ENCODE peak calls at places on chromosomes 5 and 9, in seven cellular contexts. One of them, this sample, is unnamed.

GRCh38 chr9:92738661-92739081 is 26.0 kb downstream of the BICD2 start:
- DNase-seq in HepG2: no peak
- DNase-seq in SK-N-SH: no peak
- DNase-seq in HCT116: no peak
- DNase-seq in H1: no peak
- DNase-seq in K562: no peak
- DNase-seq in GM12878: no peak
- DNase-seq in this sample: no peak

GRCh38 chr5:96280946-96281393 is 152.1 kb downstream of the PCSK1 start:
- DNase-seq in HepG2: no peak
- DNase-seq in SK-N-SH: peak
- DNase-seq in HCT116: no peak
- DNase-seq in H1: no peak
- DNase-seq in K562: no peak
- DNase-seq in GM12878: no peak
- DNase-seq in this sample: no peak

GRCh38 chr5:3309538-3309937 is 286.1 kb upstream of the IRX1 start:
- DNase-seq in HepG2: no peak
- DNase-seq in SK-N-SH: no peak
- DNase-seq in HCT116: no peak
- DNase-seq in H1: no peak
- DNase-seq in K562: no peak
- DNase-seq in GM12878: no peak
- DNase-seq in this sample: no peak

GRCh38 chr9:88782931-88783451 is 208.3 kb upstream of the S1PR3 start:
- DNase-seq in HepG2: no peak
- DNase-seq in SK-N-SH: no peak
- DNase-seq in HCT116: no peak
- DNase-seq in H1: no peak
- DNase-seq in K562: no peak
- DNase-seq in GM12878: no peak
- DNase-seq in this sample: no peak

GRCh38 chr5:57987552-57987951 is 472.3 kb downstream of the PLK2 start:
- DNase-seq in HepG2: no peak
- DNase-seq in SK-N-SH: no peak
- DNase-seq in HCT116: no peak
- DNase-seq in H1: no peak
- DNase-seq in K562: no peak
- DNase-seq in GM12878: no peak
- DNase-seq in this sample: no peak

GRCh38 chr5:122942164-122942914 is 94.2 kb downstream of the PPIC start:
- DNase-seq in HepG2: no peak
- DNase-seq in SK-N-SH: no peak
- DNase-seq in HCT116: no peak
- DNase-seq in H1: no peak
- DNase-seq in K562: peak
- DNase-seq in GM12878: no peak
- DNase-seq in this sample: no peak

GRCh38 chr5:74766348-74766886 is 500 bp downstream of the GFM2 start:
- DNase-seq in HepG2: peak
- DNase-seq in SK-N-SH: peak
- DNase-seq in HCT116: peak
- DNase-seq in H1: no peak
- DNase-seq in K562: peak
- DNase-seq in GM12878: no peak
- DNase-seq in this sample: no peak

GRCh38 chr5:35815089-35815936 is 41.4 kb upstream of the IL7R start:
- DNase-seq in HepG2: peak
- DNase-seq in SK-N-SH: peak
- DNase-seq in HCT116: peak
- DNase-seq in H1: no peak
- DNase-seq in K562: peak
- DNase-seq in GM12878: no peak
- DNase-seq in this sample: peak

GRCh38 chr5:73496984-73497457 is 1.2 kb upstream of the BTF3 start:
- DNase-seq in HepG2: peak
- DNase-seq in SK-N-SH: peak
- DNase-seq in HCT116: peak
- DNase-seq in H1: no peak
- DNase-seq in K562: peak
- DNase-seq in GM12878: no peak
- DNase-seq in this sample: peak

DNA sequence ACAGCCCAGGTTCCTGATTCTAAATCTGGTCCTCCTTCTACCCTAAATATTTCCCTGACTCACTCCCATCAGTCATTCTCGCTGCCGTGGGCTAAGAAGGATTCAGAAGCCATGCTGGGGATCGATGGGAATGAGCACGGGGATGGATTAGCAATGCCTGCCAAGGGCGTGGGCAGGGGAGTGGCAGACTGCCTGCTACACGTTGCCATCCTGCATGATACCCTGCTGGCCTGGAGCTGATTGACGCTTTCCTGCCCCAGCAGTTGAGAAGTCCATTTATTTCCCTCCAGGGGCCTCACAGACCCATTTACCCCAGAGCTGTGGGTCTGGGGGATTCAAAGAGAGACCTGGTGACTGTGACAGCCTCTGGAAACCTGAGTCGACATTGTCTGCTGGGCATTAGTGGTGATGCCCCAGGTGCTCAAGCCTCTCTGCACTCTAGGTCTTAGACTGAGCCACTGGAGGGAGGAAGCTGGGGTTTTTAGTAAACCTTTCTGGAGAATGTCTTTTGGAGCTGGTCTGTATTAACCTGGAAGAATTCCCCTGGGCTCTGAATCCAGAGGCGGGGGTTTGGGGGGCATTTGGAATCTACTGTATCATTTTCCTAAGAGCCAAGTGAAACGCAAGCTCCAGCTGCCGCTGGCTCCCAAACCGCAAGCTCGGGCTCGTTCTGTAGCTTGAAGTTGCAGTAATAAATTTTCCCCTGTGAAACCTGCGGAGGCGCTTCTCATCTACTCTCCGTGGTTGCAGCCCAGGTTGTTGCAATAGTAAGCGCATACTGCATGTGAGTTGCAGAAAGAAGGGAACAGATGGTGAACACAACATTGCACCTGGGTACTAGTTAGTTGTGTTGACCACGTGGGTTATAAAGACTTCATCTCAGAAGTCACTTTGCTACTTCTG is 76.3 kb upstream of the RAPGEF1 start:
- DNase-seq in HepG2: no peak
- DNase-seq in SK-N-SH: no peak
- DNase-seq in HCT116: no peak
- DNase-seq in H1: no peak
- DNase-seq in K562: no peak
- DNase-seq in GM12878: no peak
- DNase-seq in this sample: no peak
- TF ChIP-seq SIN3A in HepG2: no peak
- TF ChIP-seq SIN3A in SK-N-SH: no peak
- TF ChIP-seq SIN3A in HCT116: no peak
- TF ChIP-seq SIN3A in H1: no peak
- TF ChIP-seq SIN3A in K562: no peak
- TF ChIP-seq SIN3A in GM12878: no peak
- TF ChIP-seq SIN3A in this sample: no peak

GRCh38 chr5:139758510-139759036 is 37.0 kb upstream of the PSD2 start:
- DNase-seq in HepG2: no peak
- DNase-seq in SK-N-SH: peak
- DNase-seq in HCT116: no peak
- DNase-seq in H1: no peak
- DNase-seq in K562: no peak
- DNase-seq in GM12878: no peak
- DNase-seq in this sample: no peak

GRCh38 chr5:139761501-139761900 is 34.1 kb upstream of the PSD2 start:
- DNase-seq in HepG2: no peak
- DNase-seq in SK-N-SH: peak
- DNase-seq in HCT116: no peak
- DNase-seq in H1: no peak
- DNase-seq in K562: no peak
- DNase-seq in GM12878: no peak
- DNase-seq in this sample: no peak

GRCh38 chr5:139759219-139759721 is 36.3 kb upstream of the PSD2 start:
- DNase-seq in HepG2: no peak
- DNase-seq in SK-N-SH: peak
- DNase-seq in HCT116: no peak
- DNase-seq in H1: no peak
- DNase-seq in K562: no peak
- DNase-seq in GM12878: no peak
- DNase-seq in this sample: no peak

GRCh38 chr5:139761057-139761450 is 34.6 kb upstream of the PSD2 start:
- DNase-seq in HepG2: no peak
- DNase-seq in SK-N-SH: no peak
- DNase-seq in HCT116: no peak
- DNase-seq in H1: no peak
- DNase-seq in K562: no peak
- DNase-seq in GM12878: no peak
- DNase-seq in this sample: no peak

GRCh38 chr5:139760066-139761056 is 35.2 kb upstream of the PSD2 start:
- DNase-seq in HepG2: no peak
- DNase-seq in SK-N-SH: peak
- DNase-seq in HCT116: no peak
- DNase-seq in H1: no peak
- DNase-seq in K562: no peak
- DNase-seq in GM12878: no peak
- DNase-seq in this sample: no peak
- TF ChIP-seq SIN3A in HepG2: no peak
- TF ChIP-seq SIN3A in SK-N-SH: no peak
- TF ChIP-seq SIN3A in HCT116: no peak
- TF ChIP-seq SIN3A in H1: no peak
- TF ChIP-seq SIN3A in K562: no peak
- TF ChIP-seq SIN3A in GM12878: no peak
- TF ChIP-seq SIN3A in this sample: no peak

DNA sequence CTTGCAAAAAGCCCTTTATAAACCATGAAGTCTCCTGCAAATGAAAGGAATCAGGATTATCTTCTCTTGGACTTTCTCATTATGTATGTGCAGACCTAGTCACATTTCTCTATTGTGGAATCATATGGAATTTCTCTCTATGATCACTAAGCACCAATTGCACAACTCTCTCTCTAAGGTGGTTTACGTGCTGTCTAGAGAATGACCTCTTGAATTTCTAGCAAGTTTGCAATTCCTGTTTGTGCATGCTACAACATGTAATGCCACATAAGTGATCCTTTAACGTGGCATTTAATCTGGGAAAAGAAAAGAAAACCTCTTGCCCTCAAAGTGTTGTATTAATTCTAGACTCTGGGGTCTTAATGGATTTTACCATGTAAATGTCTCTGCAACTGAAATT is 4.9 kb upstream of the PPP2R2B start:
- DNase-seq in HepG2: no peak
- DNase-seq in SK-N-SH: no peak
- DNase-seq in HCT116: no peak
- DNase-seq in H1: no peak
- DNase-seq in K562: no peak
- DNase-seq in GM12878: no peak
- DNase-seq in this sample: no peak
- TF ChIP-seq SIN3A in HepG2: no peak
- TF ChIP-seq SIN3A in SK-N-SH: no peak
- TF ChIP-seq SIN3A in HCT116: no peak
- TF ChIP-seq SIN3A in H1: no peak
- TF ChIP-seq SIN3A in K562: no peak
- TF ChIP-seq SIN3A in GM12878: no peak
- TF ChIP-seq SIN3A in this sample: no peak

GRCh38 chr5:39437469-39437868 is 12.7 kb upstream of the DAB2 start:
- DNase-seq in HepG2: peak
- DNase-seq in SK-N-SH: no peak
- DNase-seq in HCT116: no peak
- DNase-seq in H1: no peak
- DNase-seq in K562: no peak
- DNase-seq in GM12878: no peak
- DNase-seq in this sample: no peak
- TF ChIP-seq SIN3A in HepG2: no peak
- TF ChIP-seq SIN3A in SK-N-SH: no peak
- TF ChIP-seq SIN3A in HCT116: no peak
- TF ChIP-seq SIN3A in H1: no peak
- TF ChIP-seq SIN3A in K562: no peak
- TF ChIP-seq SIN3A in GM12878: no peak
- TF ChIP-seq SIN3A in this sample: no peak